ENCODE peak calls at places on chromosome 10, in six cellular contexts. T is cardiac muscle cell, O is neural progenitor cell, E is right lobe of liver, L is A673, P is Peyer's patch. H is an unnamed sample.

GRCh38 chr10:131788386-131788785 is 112.4 kb upstream of the PPP2R2D start:
- DNase-seq in P (no peak), T (no peak), E (no peak), L (no peak), O (no peak), H (no peak)

GRCh38 chr10:133438711-133439273 is 14.4 kb upstream of the SPRN start:
- DNase-seq in L (peak; percentile 64), O (no peak), E (no peak), P (no peak), T (no peak), H (peak; percentile 7)

GRCh38 chr10:132865236-132865635 is 77.1 kb downstream of the CFAP46 start:
- DNase-seq in P (no peak), E (peak; percentile 29), T (no peak), L (no peak), O (no peak), H (no peak)

GRCh38 chr10:90674927-90675326 is 182.9 kb downstream of the HTR7 start:
- DNase-seq in T (no peak), E (no peak), P (no peak), L (no peak), O (no peak), H (no peak)

GRCh38 chr10:27618036-27618615 is 114.0 kb downstream of the RAB18 start:
- DNase-seq in L (no peak), O (no peak), P (no peak), E (no peak), T (no peak), H (no peak)

GRCh38 chr10:62037166-62037831 is 135.8 kb downstream of the ARID5B start:
- DNase-seq in E (no peak), P (no peak), O (no peak), L (peak; percentile 69), T (no peak), H (peak; percentile 50)

GRCh38 chr10:63217120-63217605 is 84.0 kb downstream of the NRBF2 start:
- DNase-seq in O (peak; percentile 61), L (peak; percentile 71), P (no peak), E (no peak), T (peak; percentile 68), H (no peak)

GRCh38 chr10:124346831-124347230 is 71.9 kb downstream of the OAT start:
- DNase-seq in P (no peak), O (no peak), E (peak; percentile 28), L (no peak), T (no peak), H (no peak)

GRCh38 chr10:91493313-91493712 is 83.2 kb downstream of the HECTD2 start:
- DNase-seq in P (no peak), E (no peak), L (peak; percentile 62), O (peak; percentile 3), T (peak; percentile 19), H (no peak)

GRCh38 chr10:101629781-101630419 is 41.8 kb downstream of the DPCD start:
- DNase-seq in P (no peak), O (peak; percentile 68), L (no peak), T (no peak), E (no peak), H (no peak)

GRCh38 chr10:88991161-88991899 is 732 bp downstream of the FAS start:
- DNase-seq in E (peak; percentile 84), T (peak; percentile 79), O (peak; percentile 82), P (peak; percentile 83), L (peak; percentile 86), H (peak; percentile 72)

GRCh38 chr10:4947039-4947634 is 16.1 kb upstream of the AKR1C1 start:
- DNase-seq in P (no peak), E (no peak), T (no peak), O (no peak), L (no peak), H (no peak)

GRCh38 chr10:49290131-49290530 is 8.8 kb upstream of the C10orf71 start:
- DNase-seq in T (no peak), L (no peak), P (no peak), E (no peak), O (no peak), H (no peak)

GRCh38 chr10:70619271-70620019 is 16.9 kb upstream of the PRF1 start:
- DNase-seq in O (no peak), E (no peak), P (no peak), T (no peak), L (peak; percentile 45), H (no peak)

GRCh38 chr10:1211844-1212570 is 155.8 kb downstream of the WDR37 start:
- DNase-seq in P (peak; percentile 4), L (no peak), E (no peak), O (no peak), T (no peak), H (no peak)

GRCh38 chr10:5887029-5887428 is 2.7 kb downstream of the ANKRD16 start:
- DNase-seq in O (no peak), T (no peak), L (no peak), P (no peak), E (no peak), H (no peak)

GRCh38 chr10:107502263-107502979 is 337.9 kb upstream of the SORCS1 start:
- DNase-seq in P (no peak), E (no peak), T (no peak), L (no peak), O (no peak), H (no peak)

GRCh38 chr10:71714592-71714991 is 5.0 kb downstream of the C10orf105 start:
- DNase-seq in T (no peak), P (no peak), O (no peak), L (no peak), E (no peak), H (no peak)

GRCh38 chr10:77069020-77069419 is 568.6 kb downstream of the KCNMA1 start:
- DNase-seq in P (no peak), E (no peak), O (no peak), L (no peak), T (no peak), H (no peak)

GRCh38 chr10:113849946-113850345 is 3.9 kb downstream of the DCLRE1A start:
- DNase-seq in T (no peak), O (no peak), P (no peak), L (peak; percentile 55), E (no peak), H (no peak)

DNA sequence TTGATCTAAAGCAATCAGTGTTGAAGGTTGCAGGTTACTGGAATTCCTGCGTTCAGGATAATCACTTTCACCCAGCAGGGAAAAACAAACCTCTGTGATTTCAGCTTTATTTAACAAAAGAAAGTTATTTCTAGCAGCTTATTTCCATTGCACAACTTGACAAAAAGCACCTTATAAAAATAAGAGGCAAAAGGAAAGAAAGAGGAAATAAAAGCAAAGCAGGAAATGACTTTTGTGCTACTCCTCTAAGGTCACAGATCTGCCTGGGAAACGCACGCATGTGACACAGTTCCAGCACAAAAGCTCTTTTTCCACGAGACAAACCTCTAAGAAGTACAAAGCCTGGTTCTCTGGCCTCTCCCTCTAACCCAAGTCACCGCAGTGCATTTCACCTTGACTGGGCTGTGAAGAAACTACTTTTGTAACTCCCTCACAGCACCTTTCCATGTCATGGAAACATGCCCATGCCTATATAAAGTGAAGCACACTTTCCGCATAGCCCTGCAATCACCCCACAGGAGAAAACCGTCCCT is 900 bp downstream of the ANK3 start:
- DNase-seq in E (no peak), P (no peak), L (peak; percentile 22), T (peak; percentile 15), O (peak; percentile 28), H (no peak)
- H3K27ac ChIP-seq in E (peak overlapping the region; percentile 22), P (no peak overlapping the region), L (no peak overlapping the region), T (peak overlapping the region; percentile 70), O (no peak overlapping the region), H (no peak overlapping the region)

GRCh38 chr10:36492590-36493510 is 632.5 kb upstream of the ANKRD30A start:
- DNase-seq in E (no peak), P (no peak), T (no peak), L (no peak), O (no peak), H (no peak)

GRCh38 chr10:36489928-36490279 is 635.5 kb upstream of the ANKRD30A start:
- DNase-seq in O (no peak), L (peak; percentile 63), P (no peak), T (no peak), E (no peak), H (no peak)

GRCh38 chr10:36493511-36493880 is 631.9 kb upstream of the ANKRD30A start:
- DNase-seq in P (no peak), E (no peak), O (no peak), L (no peak), T (no peak), H (no peak)

GRCh38 chr10:36496728-36497127 is 628.7 kb upstream of the ANKRD30A start:
- DNase-seq in L (no peak), P (no peak), E (no peak), O (no peak), T (no peak), H (no peak)

GRCh38 chr10:36494386-36494785 is 631.0 kb upstream of the ANKRD30A start:
- DNase-seq in P (no peak), E (no peak), T (no peak), O (no peak), L (no peak), H (no peak)
- TF ChIP-seq CTCF in P (no peak), E (no peak), T (no peak), O (no peak), L (no peak), H (no peak)

GRCh38 chr10:97748116-97748515 is 11.2 kb downstream of the ZFYVE27 start:
- DNase-seq in E (no peak), P (no peak), T (peak; percentile 38), O (no peak), L (no peak), H (no peak)

GRCh38 chr10:97740613-97741012 is 3.7 kb downstream of the ZFYVE27 start:
- DNase-seq in P (no peak), E (no peak), T (peak; percentile 74), O (no peak), L (peak; percentile 68), H (no peak)

GRCh38 chr10:97743169-97743945 is 6.4 kb downstream of the ZFYVE27 start:
- DNase-seq in E (no peak), O (no peak), P (no peak), T (no peak), L (no peak), H (no peak)

GRCh38 chr10:97747573-97747972 is 10.6 kb downstream of the ZFYVE27 start:
- DNase-seq in L (no peak), T (no peak), E (no peak), P (no peak), O (no peak), H (no peak)

DNA sequence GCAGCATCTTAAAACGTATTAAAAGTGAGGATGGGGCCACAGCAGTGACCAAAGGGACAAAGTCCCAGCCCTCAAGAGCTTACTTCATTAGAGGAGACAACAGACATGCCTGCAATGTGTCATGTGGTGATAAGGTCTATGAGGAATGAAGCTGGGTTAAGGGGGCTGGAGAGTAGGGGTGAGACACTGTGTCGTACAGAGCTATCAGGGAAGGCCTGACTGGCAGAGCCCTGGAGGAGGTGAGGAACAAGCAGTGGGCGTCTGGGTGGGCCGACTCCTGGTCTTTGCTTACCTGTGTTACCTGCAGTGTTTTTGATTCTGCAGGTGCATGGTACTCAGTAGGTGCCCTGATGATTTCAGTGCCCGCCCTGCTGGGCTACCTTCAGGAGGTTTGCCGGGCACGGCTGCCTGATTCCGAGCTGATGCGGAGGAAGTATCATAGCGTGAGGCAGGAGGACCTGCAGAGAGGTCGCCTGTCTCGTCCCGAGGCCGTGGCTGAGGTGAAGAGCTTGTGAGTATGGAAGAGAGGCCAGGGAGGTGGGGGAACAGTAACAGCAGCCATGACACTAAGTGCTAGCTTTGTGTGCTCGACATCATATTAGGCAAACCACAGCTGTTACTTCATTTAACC is 7.6 kb downstream of the ZFYVE27 start:
- DNase-seq in O (no peak), L (no peak), E (no peak), P (no peak), T (peak; percentile 46), H (no peak)
- H3K36me3 ChIP-seq in O (peaks cover 3% of the 10 kb centered on the region), L (peaks cover 37% of the 10 kb centered on the region), E (peaks cover 77% of the 10 kb centered on the region), P (no peaks in the 10 kb centered on the region), T (peaks cover 23% of the 10 kb centered on the region), H (no peaks in the 10 kb centered on the region)

GRCh38 chr10:103396789-103397087 is 312 bp downstream of the PDCD11 start:
- DNase-seq in E (no peak), T (no peak), L (no peak), O (no peak), P (no peak), H (no peak)
- H3K27ac ChIP-seq in E (no peak overlapping the region), T (peak overlapping the region; percentile 37), L (peak overlapping the region; percentile 73), O (no peak overlapping the region), P (peak overlapping the region; percentile 81), H (peak overlapping the region; percentile 87)

H was measured in breast epithelium.